ENCODE peak calls at places on chromosomes 12 and 14, in six cellular contexts. Y is tibial nerve, H is stomach, M is ovary, P is sigmoid colon, T is H1. N is an unnamed sample. For H3K27me3, the result is how much of the 10 kb centered on the place peaks cover.

GRCh38 chr14:24426912-24427536 is 2.4 kb downstream of the CBLN3 start:
- DNase-seq in Y (no peak), H (peak), M (peak), P (no peak), T (no peak), N (no peak)

GRCh38 chr12:58416211-58416610 is 474.8 kb downstream of the ATP23 start:
- DNase-seq in Y (no peak), H (no peak), M (no peak), P (no peak), T (no peak), N (no peak)

GRCh38 chr12:109773384-109774011 is 59.7 kb downstream of the TRPV4 start:
- DNase-seq in Y (no peak), H (peak), M (peak), P (peak), T (no peak), N (no peak)

GRCh38 chr14:93115920-93116675 is at the start of gene ITPK1:
- DNase-seq in Y (peak), H (peak), M (peak), P (peak), T (peak), N (no peak)

GRCh38 chr12:452667-453210 is 7.0 kb upstream of the B4GALNT3 start:
- DNase-seq in Y (no peak), H (peak), M (no peak), P (no peak), T (peak), N (no peak)

GRCh38 chr12:58915634-58916033 is 4.7 kb downstream of the LRIG3 start:
- DNase-seq in Y (no peak), H (peak), M (peak), P (peak), T (no peak), N (no peak)

GRCh38 chr12:127284870-127285431 is 982.0 kb upstream of the TMEM132C start:
- DNase-seq in Y (no peak), H (no peak), M (no peak), P (no peak), T (no peak), N (no peak)

GRCh38 chr14:76929927-76930326 is 98.6 kb downstream of the IRF2BPL start:
- DNase-seq in Y (no peak), H (no peak), M (no peak), P (peak), T (no peak), N (no peak)

GRCh38 chr12:87866602-87867292 is 162.5 kb downstream of the C12orf50 start:
- DNase-seq in Y (no peak), H (no peak), M (no peak), P (no peak), T (no peak), N (no peak)

GRCh38 chr14:97166497-97166896 is 369.3 kb downstream of the VRK1 start:
- DNase-seq in Y (no peak), H (no peak), M (no peak), P (no peak), T (no peak), N (no peak)

GRCh38 chr14:73633517-73634332 is 11.1 kb upstream of the DNAL1 start:
- DNase-seq in Y (no peak), H (peak), M (peak), P (peak), T (peak), N (peak)

GRCh38 chr12:26120561-26121274 is 4.1 kb downstream of the BHLHE41 start:
- DNase-seq in Y (no peak), H (no peak), M (no peak), P (no peak), T (no peak), N (peak)

GRCh38 chr14:77058785-77059184 is 30.3 kb upstream of the IRF2BPL start:
- DNase-seq in Y (no peak), H (no peak), M (no peak), P (no peak), T (no peak), N (no peak)

GRCh38 chr12:51949342-51950030 is 2.0 kb upstream of the ACVR1B start:
- DNase-seq in Y (no peak), H (no peak), M (no peak), P (no peak), T (peak), N (no peak)

GRCh38 chr12:75706786-75707605 is 195.6 kb upstream of the KRR1 start:
- DNase-seq in Y (no peak), H (no peak), M (no peak), P (no peak), T (no peak), N (no peak)

GRCh38 chr12:104586325-104587048 is 129.7 kb downstream of the CHST11 start:
- DNase-seq in Y (no peak), H (no peak), M (no peak), P (no peak), T (no peak), N (no peak)

DNA sequence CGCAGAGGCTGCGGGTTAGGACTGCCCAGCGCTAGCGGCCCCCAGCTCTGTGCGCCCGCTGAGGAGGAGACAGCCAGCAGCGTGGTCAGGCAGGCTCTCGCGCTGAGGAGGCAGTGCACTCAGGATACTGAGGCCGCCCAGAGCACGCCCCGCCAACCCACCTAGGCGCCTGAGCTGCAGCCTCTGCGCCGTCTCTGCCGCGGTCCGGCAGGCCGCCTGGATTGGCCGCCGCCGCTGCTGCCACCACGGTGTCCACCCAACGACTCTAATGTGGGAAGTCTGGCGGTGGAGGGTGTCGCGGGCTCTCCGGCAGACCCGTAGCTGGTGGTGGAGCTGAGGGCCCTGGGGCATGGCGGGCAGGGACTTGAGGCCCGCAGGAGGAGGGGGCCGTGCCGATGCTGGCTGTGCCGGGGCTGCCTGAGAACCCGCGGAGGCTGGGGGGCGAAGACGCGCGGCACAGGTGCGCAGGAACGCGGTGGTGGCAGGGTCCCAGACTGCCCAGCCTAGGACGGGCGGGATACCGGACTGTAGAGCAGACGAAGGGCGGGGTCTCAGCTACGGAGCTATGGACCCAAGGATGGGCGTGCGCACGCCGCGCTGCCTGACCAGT is 69.9 kb downstream of the ASCL4 start:
- DNase-seq in Y (no peak), H (peak), M (no peak), P (no peak), T (peak), N (no peak)
- H3K27me3 ChIP-seq in Y (half or more), H (under half), M (under half), P (under half), T (under half), N (under half)

GRCh38 chr14:99118046-99118721 is 153.8 kb downstream of the BCL11B start:
- DNase-seq in Y (no peak), H (peak), M (no peak), P (no peak), T (peak), N (peak)
- TF ChIP-seq CTCF in Y (no peak), H (no peak), M (no peak), P (no peak), T (no peak), N (no peak)

DNA sequence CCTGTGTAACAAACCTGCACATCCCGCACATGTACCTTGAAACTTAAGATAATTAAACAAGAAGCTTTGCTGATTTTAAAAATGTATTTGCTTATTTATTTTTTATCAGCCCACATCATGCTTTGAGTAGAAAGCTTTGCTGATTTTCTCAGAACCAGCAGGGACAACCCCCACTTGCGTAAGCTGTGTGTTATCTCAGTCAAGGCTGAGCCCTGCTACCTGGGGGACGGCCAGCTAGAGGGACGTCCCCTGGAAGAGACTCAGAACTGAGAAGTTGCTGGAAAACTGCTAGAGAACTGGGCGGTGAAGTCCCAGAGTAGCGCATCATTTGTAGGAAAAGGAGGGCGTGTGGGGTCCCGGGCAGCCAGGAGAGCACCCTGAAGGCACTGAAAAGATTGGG is 4.1 kb upstream of the PLEK2 start:
- DNase-seq in Y (no peak), H (no peak), M (no peak), P (peak), T (no peak), N (no peak)
- TF ChIP-seq EP300 in Y (no peak), H (no peak), M (no peak), P (no peak), T (no peak), N (no peak)

GRCh38 chr12:114434341-114434740 is 28.4 kb upstream of the TBX5 start:
- DNase-seq in Y (no peak), H (no peak), M (no peak), P (no peak), T (no peak), N (no peak)

GRCh38 chr12:114439833-114440449 is 34.0 kb upstream of the TBX5 start:
- DNase-seq in Y (no peak), H (no peak), M (no peak), P (no peak), T (peak), N (no peak)

GRCh38 chr12:114439306-114439705 is 33.4 kb upstream of the TBX5 start:
- DNase-seq in Y (no peak), H (no peak), M (no peak), P (no peak), T (peak), N (no peak)

GRCh38 chr12:114440450-114441383 is 34.8 kb upstream of the TBX5 start:
- DNase-seq in Y (no peak), H (no peak), M (no peak), P (no peak), T (peak), N (no peak)

DNA sequence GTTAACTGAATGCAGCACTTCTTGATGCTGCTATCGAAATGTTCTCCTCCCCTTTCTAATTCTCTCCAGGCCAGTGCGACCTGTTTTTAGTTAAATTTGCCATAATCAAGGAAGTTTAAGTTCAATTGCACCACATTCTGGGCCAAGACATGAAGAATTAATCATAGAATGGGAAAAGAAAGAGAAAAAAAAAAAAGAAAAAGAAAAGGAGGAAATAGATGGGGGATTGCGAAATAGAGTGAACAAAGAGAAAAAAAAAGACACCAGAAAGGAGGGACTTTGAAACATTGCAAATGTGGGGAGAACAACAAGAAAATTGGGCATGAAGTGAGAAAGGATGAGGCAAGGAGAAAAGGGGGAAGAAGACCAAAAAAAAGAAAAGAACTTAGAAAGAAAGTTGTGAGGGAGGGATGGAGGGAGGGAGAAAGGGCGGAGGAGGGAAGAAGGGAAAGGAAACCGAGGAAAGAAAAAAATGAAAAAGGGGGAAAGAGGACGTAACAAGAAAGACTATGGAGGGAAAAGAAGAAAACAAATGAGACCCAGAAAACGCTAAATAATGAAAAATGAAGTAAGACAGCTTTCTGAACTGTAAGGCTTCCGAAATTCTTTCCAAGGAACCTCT is 32.8 kb upstream of the TBX5 start:
- DNase-seq in Y (no peak), H (no peak), M (no peak), P (no peak), T (no peak), N (no peak)
- H3K27me3 ChIP-seq in Y (half or more), H (under half), M (under half), P (under half), T (half or more), N (half or more)

DNA sequence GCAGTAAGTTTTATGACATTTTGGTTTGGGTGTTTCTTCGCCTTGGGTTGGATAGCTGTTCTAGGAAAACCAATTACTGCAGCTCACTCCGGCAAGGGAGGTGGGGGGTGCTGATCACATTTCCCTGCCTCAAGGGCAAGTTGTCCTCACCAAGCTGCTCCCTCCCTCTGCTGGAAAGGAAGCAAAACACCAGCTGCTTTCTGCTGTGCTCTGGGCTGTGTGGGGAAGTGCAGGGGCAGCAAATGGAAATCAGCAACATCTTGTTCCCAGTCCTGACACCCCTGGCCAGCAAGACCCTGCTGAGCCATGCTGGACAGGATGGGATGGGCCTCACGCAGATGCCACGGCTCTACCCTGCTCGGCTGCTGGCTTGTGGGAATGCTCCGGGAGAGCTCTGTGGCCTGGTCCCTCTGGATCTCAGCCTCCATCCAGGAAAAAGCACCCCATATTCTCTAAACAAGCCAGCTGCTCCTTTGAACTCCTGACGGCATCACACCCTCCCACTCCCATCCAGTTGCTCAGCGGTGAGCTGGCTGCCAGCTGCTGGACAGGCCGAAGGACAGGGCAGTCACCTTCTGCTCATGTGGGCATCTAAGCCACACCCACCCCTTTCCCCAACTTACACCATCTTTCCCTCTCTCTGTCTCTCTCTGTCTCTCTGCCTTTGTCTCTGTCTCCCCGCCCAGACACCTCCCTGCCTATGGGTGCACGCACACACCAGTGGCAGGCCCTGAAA is 52.4 kb upstream of the EIF5 start:
- DNase-seq in Y (no peak), H (peak), M (peak), P (peak), T (no peak), N (no peak)
- TF ChIP-seq CTCF in Y (no peak), H (no peak), M (no peak), P (no peak), T (peak), N (peak)

GRCh38 chr12:92621312-92621711 is 81.5 kb upstream of the PLEKHG7 start:
- DNase-seq in Y (no peak), H (no peak), M (no peak), P (no peak), T (no peak), N (no peak)

GRCh38 chr12:92623386-92623785 is 79.4 kb upstream of the PLEKHG7 start:
- DNase-seq in Y (no peak), H (no peak), M (no peak), P (no peak), T (no peak), N (no peak)

GRCh38 chr12:92619026-92619425 is 83.8 kb upstream of the PLEKHG7 start:
- DNase-seq in Y (no peak), H (no peak), M (no peak), P (no peak), T (no peak), N (no peak)

GRCh38 chr12:92621833-92622232 is 81.0 kb upstream of the PLEKHG7 start:
- DNase-seq in Y (no peak), H (no peak), M (no peak), P (no peak), T (no peak), N (no peak)

GRCh38 chr12:92619730-92620684 is 82.8 kb upstream of the PLEKHG7 start:
- DNase-seq in Y (no peak), H (no peak), M (no peak), P (no peak), T (no peak), N (no peak)
- TF ChIP-seq EP300 in Y (no peak), H (no peak), M (no peak), P (no peak), T (no peak), N (no peak)

DNA sequence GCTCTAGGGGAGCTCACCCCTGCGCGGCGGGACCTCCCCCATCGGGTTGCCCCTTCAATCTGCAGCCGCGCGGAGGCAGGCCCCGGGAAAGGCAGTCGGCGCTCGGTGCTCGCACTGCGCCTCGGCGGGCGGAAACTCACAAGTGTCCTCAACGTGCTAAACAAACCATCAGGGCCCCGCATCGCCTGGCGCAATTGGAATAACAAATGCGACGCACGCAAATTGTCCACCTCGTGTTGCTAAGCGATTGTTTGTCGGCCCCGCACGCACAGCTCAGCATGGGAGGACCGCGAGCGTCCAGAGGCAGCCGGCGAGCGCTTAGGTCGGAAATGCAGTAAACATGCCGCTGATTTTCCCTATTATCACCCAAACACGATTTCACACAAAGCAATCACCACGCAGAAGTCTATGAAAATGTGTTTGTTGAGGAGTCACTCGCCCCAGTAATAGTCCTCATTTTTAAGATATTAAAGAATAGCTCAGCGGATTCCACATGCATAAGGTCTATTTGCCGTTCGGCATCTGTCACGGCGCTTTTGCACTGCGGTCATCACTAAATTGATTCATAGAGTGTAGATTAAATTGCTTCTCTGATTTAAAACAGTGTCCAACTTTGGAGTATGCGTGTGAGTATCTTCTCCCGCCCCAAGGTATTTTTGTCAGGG is 3.2 kb upstream of the GSC start:
- DNase-seq in Y (no peak), H (no peak), M (no peak), P (no peak), T (peak), N (no peak)
- H3K27me3 ChIP-seq in Y (half or more), H (half or more), M (under half), P (half or more), T (half or more), N (under half)

DNA sequence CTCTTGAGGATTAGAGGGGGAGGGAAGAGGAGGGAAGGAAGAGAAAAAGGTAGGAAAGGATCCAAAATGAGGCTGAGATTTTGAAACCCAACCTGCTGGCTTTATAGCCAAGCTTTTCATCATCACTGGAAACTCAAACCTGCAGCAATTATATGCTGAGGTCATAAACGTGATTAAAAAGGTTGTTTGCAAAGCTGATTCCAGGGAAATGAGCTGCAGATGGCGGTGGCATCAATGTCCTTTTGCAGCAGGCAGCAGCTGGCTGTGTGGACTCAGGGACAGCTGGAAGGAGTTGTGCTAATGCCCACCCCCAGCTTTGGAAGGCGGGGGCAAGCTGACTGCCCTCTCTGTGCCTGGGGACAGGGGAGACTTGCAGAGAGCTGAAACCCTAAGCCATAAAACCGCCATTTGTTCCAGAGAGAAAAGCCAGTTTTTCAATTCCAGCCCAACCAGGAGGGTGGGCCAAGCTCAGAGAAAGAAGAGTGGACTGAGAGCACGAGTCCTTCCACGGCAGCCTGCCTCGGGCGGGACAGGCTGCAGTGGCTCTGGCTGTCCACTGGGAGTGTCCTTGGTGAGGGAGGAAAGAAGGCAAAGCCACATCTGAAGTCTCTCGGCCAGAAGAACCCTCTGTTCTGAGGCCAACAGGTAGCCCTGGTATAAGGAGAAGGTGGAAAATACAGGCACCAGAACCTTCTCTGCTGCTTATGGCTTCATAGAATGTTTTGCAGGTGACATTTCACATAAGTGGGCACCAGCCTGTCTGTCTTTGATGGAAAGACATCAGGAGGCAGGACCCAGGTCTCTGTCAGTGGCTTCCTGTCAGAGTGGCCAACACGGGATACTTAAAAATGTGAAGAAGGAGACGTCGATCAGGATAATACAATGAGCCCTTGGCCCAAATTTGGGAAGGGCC is 90.7 kb downstream of the SINHCAF start:
- DNase-seq in Y (no peak), H (peak), M (no peak), P (no peak), T (peak), N (peak)
- TF ChIP-seq CTCF in Y (peak), H (no peak), M (no peak), P (peak), T (peak), N (peak)

GRCh38 chr12:68805592-68806120 is 2.3 kb upstream of the MDM2 start:
- DNase-seq in Y (no peak), H (no peak), M (no peak), P (no peak), T (no peak), N (no peak)

GRCh38 chr12:68808388-68809189 is 612 bp downstream of the MDM2 start:
- DNase-seq in Y (peak), H (peak), M (peak), P (peak), T (peak), N (peak)

GRCh38 chr12:68806488-68807237 is 1.3 kb upstream of the MDM2 start:
- DNase-seq in Y (no peak), H (no peak), M (no peak), P (no peak), T (no peak), N (no peak)

GRCh38 chr12:68809190-68810026 is 1.4 kb downstream of the MDM2 start:
- DNase-seq in Y (no peak), H (no peak), M (no peak), P (no peak), T (no peak), N (no peak)

GRCh38 chr12:68807576-68808387 is at the start of gene MDM2:
- DNase-seq in Y (peak), H (peak), M (peak), P (peak), T (peak), N (peak)
- TF ChIP-seq EP300 in Y (no peak), H (no peak), M (no peak), P (no peak), T (no peak), N (no peak)